ENCODE peak calls at places on chromosomes 3 and 15, in eight cellular contexts. L is HepG2, Z is HCT116, J is PC-3, S is colonic mucosa, E is Karpas-422, M is mesenchymal stem cell, R is adipocyte. F is an unnamed sample.

GRCh38 chr3:47362704-47363103 is 18.1 kb upstream of the PTPN23 start:
- DNase-seq in Z (no peak), E (no peak), M (no peak), L (no peak), J (no peak), S (no peak), R (no peak), F (no peak)

GRCh38 chr3:76646921-76647562 is 392.9 kb upstream of the ROBO2 start:
- DNase-seq in Z (no peak), M (no peak), E (peak; percentile 44), J (no peak), S (no peak), L (peak; percentile 14), R (no peak), F (no peak)

GRCh38 chr15:58182460-58183163 is 44.4 kb downstream of the AQP9 start:
- DNase-seq in R (peak; percentile 79), M (peak; percentile 40), E (peak; percentile 73), J (peak; percentile 58), Z (peak; percentile 48), L (peak; percentile 37), S (no peak), F (no peak)

GRCh38 chr15:52709172-52709979 is 30.2 kb upstream of the ATOSA start:
- DNase-seq in S (peak; percentile 82), M (no peak), E (peak; percentile 95), L (peak; percentile 51), J (no peak), R (no peak), Z (no peak), F (peak; percentile 35)

GRCh38 chr15:39592500-39592899 is 11.6 kb downstream of the THBS1 start:
- DNase-seq in M (peak; percentile 55), Z (no peak), E (no peak), S (no peak), R (peak; percentile 53), L (no peak), J (peak; percentile 38), F (peak; percentile 65)

GRCh38 chr3:45915518-45916231 is 27.6 kb upstream of the CXCR6 start:
- DNase-seq in M (peak; percentile 93), R (peak; percentile 77), J (peak; percentile 82), E (no peak), L (no peak), Z (peak; percentile 7), S (no peak), F (no peak)

GRCh38 chr3:193971268-193971751 is 164.6 kb upstream of the HES1 start:
- DNase-seq in S (peak; percentile 90), E (no peak), J (peak; percentile 81), R (peak; percentile 30), M (peak; percentile 59), Z (no peak), L (no peak), F (no peak)

GRCh38 chr15:66276546-66276945 is 16.8 kb upstream of the DIS3L start:
- DNase-seq in J (no peak), E (no peak), L (no peak), Z (no peak), M (no peak), S (no peak), R (no peak), F (no peak)

GRCh38 chr3:107227091-107227490 is 150.1 kb upstream of the CCDC54 start:
- DNase-seq in R (peak; percentile 56), E (no peak), M (peak; percentile 41), Z (no peak), L (no peak), S (no peak), J (peak; percentile 42), F (no peak)

GRCh38 chr3:122754867-122755835 is 38.5 kb downstream of the HSPBAP1 start:
- DNase-seq in L (peak; percentile 51), R (peak; percentile 17), S (peak; percentile 21), Z (peak; percentile 34), E (peak; percentile 83), M (peak; percentile 45), J (peak; percentile 85), F (no peak)

GRCh38 chr3:44906997-44907396 is 32.6 kb downstream of the TGM4 start:
- DNase-seq in J (peak; percentile 81), E (no peak), R (no peak), S (no peak), L (no peak), Z (no peak), M (no peak), F (no peak)

GRCh38 chr3:188904670-188905069 is 267.1 kb upstream of the TPRG1 start:
- DNase-seq in L (peak; percentile 13), J (no peak), S (no peak), M (peak; percentile 85), E (no peak), R (peak; percentile 33), Z (no peak), F (no peak)

GRCh38 chr15:69823223-69823907 is 274.4 kb downstream of the TLE3 start:
- DNase-seq in M (no peak), Z (peak; percentile 42), S (no peak), E (peak; percentile 78), L (no peak), J (peak; percentile 40), R (no peak), F (no peak)

GRCh38 chr3:47009225-47010049 is 30.0 kb downstream of the NBEAL2 start:
- DNase-seq in Z (no peak), J (no peak), L (no peak), S (peak; percentile 88), E (no peak), M (peak; percentile 88), R (peak; percentile 95), F (no peak)

GRCh38 chr3:142022381-142022780 is 127.0 kb downstream of the TFDP2 start:
- DNase-seq in L (no peak), R (no peak), Z (no peak), M (peak; percentile 59), S (no peak), E (no peak), J (peak; percentile 6), F (no peak)

GRCh38 chr15:77327168-77327567 is 92.7 kb downstream of the PEAK1 start:
- DNase-seq in L (no peak), J (no peak), R (peak; percentile 31), M (no peak), S (no peak), E (no peak), Z (no peak), F (no peak)

GRCh38 chr15:100784493-100785180 is 95.0 kb upstream of the ALDH1A3 start:
- DNase-seq in S (peak; percentile 6), Z (no peak), R (no peak), L (no peak), M (no peak), E (no peak), J (no peak), F (no peak)

GRCh38 chr15:45179221-45179985 is 8.4 kb downstream of the SHF start:
- DNase-seq in R (peak; percentile 42), E (peak; percentile 76), L (peak; percentile 48), J (peak; percentile 48), S (peak; percentile 74), Z (peak; percentile 60), M (no peak), F (no peak)

GRCh38 chr3:133893683-133894333 is 1.9 kb downstream of the RAB6B start:
- DNase-seq in L (no peak), E (no peak), S (no peak), R (no peak), J (no peak), M (no peak), Z (no peak), F (no peak)
- H3K27me3 ChIP-seq in L (peaks cover 56% of the 10 kb centered on the region), E (no peaks in the 10 kb centered on the region), S (peaks cover 23% of the 10 kb centered on the region), R (peaks cover 13% of the 10 kb centered on the region), J (peaks cover 4% of the 10 kb centered on the region), M (peaks cover 32% of the 10 kb centered on the region), Z (no peaks in the 10 kb centered on the region), F (peaks cover 50% of the 10 kb centered on the region)

DNA sequence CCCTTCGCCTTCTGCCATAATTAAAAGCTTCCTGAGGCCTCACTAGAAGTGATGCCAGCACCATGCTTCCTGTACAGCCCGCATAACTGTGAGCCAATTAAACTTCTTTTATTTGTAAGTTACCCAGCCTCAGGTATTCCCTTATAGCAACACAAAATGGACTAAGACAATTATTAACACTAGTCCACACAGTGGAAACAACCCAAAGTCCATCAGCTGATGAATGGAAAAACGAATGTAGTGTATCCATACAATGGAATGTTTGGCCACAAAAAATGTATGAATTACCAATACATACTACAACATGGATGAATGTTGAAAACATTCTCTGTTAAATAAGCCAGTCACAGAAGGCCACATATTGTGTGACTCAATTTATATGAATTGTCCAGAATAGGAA is 22.5 kb upstream of the CTXND1 start:
- DNase-seq in R (no peak), E (no peak), L (peak; percentile 40), S (no peak), M (no peak), Z (no peak), J (no peak), F (no peak)
- H3K36me3 ChIP-seq in R (no peaks in the 10 kb centered on the region), E (no peaks in the 10 kb centered on the region), L (no peaks in the 10 kb centered on the region), S (no peaks in the 10 kb centered on the region), M (no peaks in the 10 kb centered on the region), Z (no peaks in the 10 kb centered on the region), J (no peaks in the 10 kb centered on the region), F (no peaks in the 10 kb centered on the region)

DNA sequence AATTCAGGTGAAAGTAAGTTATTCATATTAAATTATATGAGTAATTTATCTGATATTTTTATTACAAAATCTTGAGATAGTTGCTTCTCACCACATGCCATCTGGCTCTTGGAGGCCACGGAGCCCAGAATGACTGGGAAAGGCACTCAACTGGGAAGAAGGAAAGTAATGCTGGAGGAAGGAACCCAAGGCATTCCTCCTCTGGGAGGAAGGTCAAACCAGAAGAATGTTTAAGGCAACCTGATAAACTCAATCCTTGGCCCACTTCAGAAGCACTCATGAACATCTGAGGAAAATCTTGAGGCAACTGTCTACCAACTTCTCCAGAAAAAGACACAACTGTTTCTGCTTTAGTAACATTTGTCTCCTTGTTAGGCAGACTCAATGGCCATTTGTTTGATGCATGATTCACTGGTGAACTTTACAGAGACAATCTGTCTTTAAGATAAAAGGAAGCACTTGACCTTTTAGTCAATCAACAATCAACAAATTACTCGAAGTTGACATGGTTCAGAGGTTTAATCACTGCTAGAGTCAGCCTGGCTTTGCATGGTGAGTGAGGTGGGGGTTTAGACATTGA is 261.4 kb upstream of the MME start:
- DNase-seq in Z (no peak), L (no peak), R (no peak), J (no peak), S (no peak), E (no peak), M (peak; percentile 42), F (no peak)
- H3K9ac ChIP-seq in Z (no peak overlapping the region), L (no peak overlapping the region), R (no peak overlapping the region), J (no peak overlapping the region), S (no peak overlapping the region), E (no peak overlapping the region), M (no peak overlapping the region), F (no peak overlapping the region)

GRCh38 chr15:96360581-96361308 is 30.2 kb downstream of the NR2F2 start:
- DNase-seq in M (peak; percentile 29), Z (no peak), J (no peak), E (no peak), R (no peak), L (no peak), S (no peak), F (no peak)

GRCh38 chr15:96359371-96359771 is 28.9 kb downstream of the NR2F2 start:
- DNase-seq in Z (no peak), M (peak; percentile 34), L (no peak), J (no peak), R (no peak), E (no peak), S (no peak), F (no peak)

GRCh38 chr15:96361309-96362000 is 31.0 kb downstream of the NR2F2 start:
- DNase-seq in M (no peak), Z (no peak), J (no peak), E (no peak), S (no peak), L (no peak), R (no peak), F (no peak)

GRCh38 chr15:96358795-96359190 is 28.3 kb downstream of the NR2F2 start:
- DNase-seq in E (no peak), R (no peak), M (no peak), S (no peak), L (no peak), Z (no peak), J (no peak), F (no peak)

GRCh38 chr15:96359772-96360498 is 29.4 kb downstream of the NR2F2 start:
- DNase-seq in Z (no peak), M (peak; percentile 76), J (no peak), L (no peak), R (no peak), S (no peak), E (no peak), F (no peak)
- H3K27me3 ChIP-seq in Z (no peaks in the 10 kb centered on the region), M (no peaks in the 10 kb centered on the region), J (no peaks in the 10 kb centered on the region), L (no peaks in the 10 kb centered on the region), R (no peaks in the 10 kb centered on the region), S (peaks cover 51% of the 10 kb centered on the region), E (no peaks in the 10 kb centered on the region), F (peaks cover 72% of the 10 kb centered on the region)

F was measured in keratinocyte.